ENCODE peak calls at places on chromosome 15, in nine cellular contexts. B, Y, U, E, H, T, I, D and F are unnamed samples.

GRCh38 chr15:66755298-66756068 is 53.4 kb downstream of the SMAD6 start:
- DNase-seq in B (no peak), Y (no peak), U (no peak), E (no peak), H (no peak), T (no peak), I (no peak), D (no peak), F (no peak)

GRCh38 chr15:41438206-41438605 is 21.3 kb downstream of the RTF1 start:
- DNase-seq in B (no peak), Y (no peak), U (no peak), E (no peak), H (no peak), T (no peak), I (no peak), D (no peak), F (no peak)

GRCh38 chr15:78070049-78070698 is 7.3 kb downstream of the TBC1D2B start:
- DNase-seq in B (peak), Y (no peak), U (no peak), E (no peak), H (no peak), T (peak), I (no peak), D (no peak), F (no peak)

GRCh38 chr15:94692697-94693096 is 461.3 kb downstream of the MCTP2 start:
- DNase-seq in B (no peak), Y (no peak), U (no peak), E (no peak), H (no peak), T (no peak), I (no peak), D (no peak), F (no peak)

GRCh38 chr15:99644913-99645549 is 79.2 kb downstream of the MEF2A start:
- DNase-seq in B (no peak), Y (no peak), U (no peak), E (no peak), H (no peak), T (no peak), I (no peak), D (no peak), F (no peak)

GRCh38 chr15:43225201-43225949 is 4.6 kb upstream of the EPB42 start:
- DNase-seq in B (peak), Y (peak), U (no peak), E (no peak), H (peak), T (peak), I (peak), D (peak), F (peak)

GRCh38 chr15:41989573-41990242 is 17.4 kb upstream of the EHD4 start:
- DNase-seq in B (peak), Y (peak), U (peak), E (peak), H (peak), T (peak), I (peak), D (peak), F (peak)

GRCh38 chr15:89179966-89180875 is 41.2 kb downstream of the RLBP1 start:
- DNase-seq in B (no peak), Y (peak), U (no peak), E (no peak), H (no peak), T (no peak), I (no peak), D (no peak), F (no peak)

GRCh38 chr15:40439461-40440299 is 1.1 kb upstream of the BAHD1 start:
- DNase-seq in B (no peak), Y (peak), U (no peak), E (peak), H (peak), T (peak), I (peak), D (no peak), F (peak)

GRCh38 chr15:78097667-78098066 is 5.3 kb downstream of the SH2D7 start:
- DNase-seq in B (no peak), Y (no peak), U (no peak), E (no peak), H (no peak), T (no peak), I (no peak), D (no peak), F (no peak)